ENCODE peak calls at places on chromosomes 2 and 18, in eight cellular contexts. A is right lobe of liver, M is astrocyte, Y is adrenal gland, G is mammary epithelial cell, R is psoas muscle, E is heart left ventricle, O is tibial nerve. D is an unnamed sample. For H3K36me3, the result is how much of the 10 kb centered on the place peaks cover.

GRCh38 chr2:26727641-26728561 is 35.4 kb downstream of the KCNK3 start:
- DNase-seq in O (no peak), E (no peak), R (peak), Y (no peak), A (no peak), G (no peak), M (no peak), D (peak)

GRCh38 chr18:49548266-49548665 is 13.6 kb upstream of the LIPG start:
- DNase-seq in A (no peak), Y (no peak), G (no peak), M (peak), R (no peak), O (no peak), E (no peak), D (no peak)

GRCh38 chr18:53131001-53131400 is 791.0 kb downstream of the DCC start:
- DNase-seq in A (no peak), Y (no peak), O (no peak), G (no peak), E (no peak), R (no peak), M (no peak), D (no peak)

GRCh38 chr2:11299439-11299838 is 45.0 kb downstream of the ROCK2 start:
- DNase-seq in M (no peak), O (no peak), E (no peak), G (no peak), R (no peak), Y (no peak), A (no peak), D (no peak)

GRCh38 chr2:5540856-5541255 is 151.3 kb upstream of the SOX11 start:
- DNase-seq in O (no peak), Y (no peak), G (no peak), M (no peak), R (no peak), A (no peak), E (no peak), D (no peak)

GRCh38 chr2:108320326-108320932 is 31.7 kb downstream of the SULT1C2 start:
- DNase-seq in A (no peak), M (no peak), G (no peak), E (no peak), Y (no peak), O (no peak), R (no peak), D (no peak)

GRCh38 chr2:230176996-230177395 is 42.8 kb downstream of the SP110 start:
- DNase-seq in O (no peak), R (no peak), Y (no peak), M (no peak), A (no peak), G (no peak), E (no peak), D (no peak)

GRCh38 chr2:215361211-215361875 is 49.5 kb downstream of the ATIC start:
- DNase-seq in E (no peak), R (no peak), M (no peak), O (no peak), A (no peak), G (no peak), Y (no peak), D (no peak)

GRCh38 chr2:199850718-199851498 is at the start of gene FTCDNL1:
- DNase-seq in R (peak), E (peak), O (peak), Y (peak), A (peak), G (peak), M (peak), D (peak)

GRCh38 chr2:197500503-197501179 is 462 bp downstream of the HSPE1 start:
- DNase-seq in A (no peak), R (no peak), M (peak), O (no peak), Y (no peak), E (no peak), G (peak), D (no peak)

GRCh38 chr2:241437148-241437547 is 71.2 kb downstream of the STK25 start:
- DNase-seq in A (no peak), M (no peak), G (no peak), R (no peak), O (no peak), E (no peak), Y (no peak), D (no peak)

GRCh38 chr18:22253676-22254075 is 84.3 kb downstream of the GATA6 start:
- DNase-seq in M (no peak), E (no peak), G (no peak), A (peak), R (no peak), Y (peak), O (no peak), D (no peak)

GRCh38 chr2:108614659-108615058 is 80.4 kb downstream of the LIMS1 start:
- DNase-seq in A (no peak), E (no peak), O (no peak), G (no peak), R (no peak), Y (no peak), M (no peak), D (no peak)

GRCh38 chr2:180621366-180621765 is 359.0 kb upstream of the UBE2E3 start:
- DNase-seq in M (no peak), A (no peak), O (no peak), Y (no peak), G (no peak), E (no peak), R (no peak), D (no peak)

GRCh38 chr18:34773961-34774754 is 64.1 kb downstream of the DTNA start:
- DNase-seq in E (peak), M (peak), G (peak), A (peak), R (peak), Y (peak), O (no peak), D (no peak)

GRCh38 chr18:79884296-79884962 is 67.0 kb downstream of the SLC66A2 start:
- DNase-seq in O (no peak), A (no peak), R (no peak), E (no peak), Y (no peak), M (no peak), G (no peak), D (no peak)

GRCh38 chr2:11576398-11576797 is 42.6 kb downstream of the GREB1 start:
- DNase-seq in M (no peak), Y (no peak), G (no peak), O (no peak), R (peak), E (no peak), A (no peak), D (no peak)

GRCh38 chr18:7616661-7617060 is 49.5 kb downstream of the PTPRM start:
- DNase-seq in O (no peak), G (no peak), E (peak), A (peak), R (no peak), Y (no peak), M (peak), D (no peak)

GRCh38 chr2:134869941-134870736 is 31.7 kb downstream of the ACMSD start:
- DNase-seq in A (peak), E (peak), Y (peak), G (no peak), R (no peak), O (no peak), M (peak), D (no peak)

GRCh38 chr2:8525582-8526402 is 156.1 kb upstream of the ID2 start:
- DNase-seq in E (peak), A (peak), O (peak), Y (peak), G (peak), M (peak), R (peak), D (no peak)

GRCh38 chr18:75624836-75625235 is 197.3 kb upstream of the SMIM21 start:
- DNase-seq in Y (no peak), G (no peak), M (peak), R (no peak), E (no peak), A (no peak), O (no peak), D (no peak)

GRCh38 chr2:178863856-178864620 is 56.8 kb upstream of the TTN start:
- DNase-seq in O (no peak), Y (peak), A (no peak), E (peak), M (peak), R (peak), G (no peak), D (no peak)

GRCh38 chr2:97742381-97742847 is 29.0 kb downstream of the ZAP70 start:
- DNase-seq in R (no peak), M (no peak), E (peak), Y (no peak), A (no peak), O (no peak), G (peak), D (no peak)

GRCh38 chr2:15363142-15363541 is 198.0 kb downstream of the NBAS start:
- DNase-seq in E (no peak), O (no peak), G (peak), R (no peak), Y (no peak), M (peak), A (no peak), D (no peak)

GRCh38 chr2:47293967-47294366 is 109.0 kb upstream of the MSH2 start:
- DNase-seq in E (no peak), A (no peak), G (no peak), R (no peak), O (no peak), M (no peak), Y (no peak), D (no peak)

GRCh38 chr2:157789161-157789720 is 86.9 kb downstream of the ACVR1 start:
- DNase-seq in E (no peak), M (no peak), R (no peak), A (no peak), G (no peak), Y (no peak), O (no peak), D (no peak)

GRCh38 chr2:86358982-86359381 is 21.6 kb upstream of the REEP1 start:
- DNase-seq in E (no peak), G (no peak), A (no peak), Y (no peak), R (no peak), M (no peak), O (no peak), D (no peak)

GRCh38 chr2:128817171-128817570 is 498.5 kb upstream of the HS6ST1 start:
- DNase-seq in R (no peak), A (no peak), G (no peak), E (no peak), Y (no peak), M (no peak), O (no peak), D (no peak)

GRCh38 chr18:66393463-66393862 is 210.4 kb downstream of the CDH19 start:
- DNase-seq in E (no peak), O (no peak), R (no peak), G (no peak), A (no peak), M (no peak), Y (no peak), D (no peak)

GRCh38 chr2:69933839-69934613 is 19.1 kb downstream of the MXD1 start:
- DNase-seq in M (peak), E (no peak), A (no peak), R (no peak), O (no peak), Y (peak), G (peak), D (no peak)
- H3K36me3 ChIP-seq in M (under half), E (under half), A (under half), R (half or more), O (under half), Y (under half), G (under half), D (under half)

GRCh38 chr2:160616149-160616548 is 122.5 kb upstream of the RBMS1 start:
- DNase-seq in G (no peak), E (no peak), R (no peak), O (no peak), M (no peak), Y (no peak), A (no peak), D (no peak)

GRCh38 chr2:160621748-160622147 is 128.1 kb upstream of the RBMS1 start:
- DNase-seq in Y (no peak), O (no peak), A (no peak), E (no peak), R (no peak), G (no peak), M (no peak), D (no peak)
- TF ChIP-seq CTCF in Y (no peak), O (no peak), A (no peak), E (no peak), R (no peak), G (no peak), M (no peak), D (no peak)

GRCh38 chr2:9877726-9878125 is 34.5 kb downstream of the TAF1B start:
- DNase-seq in R (no peak), O (no peak), M (no peak), Y (no peak), G (no peak), A (no peak), E (no peak), D (no peak)

GRCh38 chr2:9877026-9877425 is 33.8 kb downstream of the TAF1B start:
- DNase-seq in G (peak), A (no peak), M (no peak), O (no peak), R (no peak), E (no peak), Y (no peak), D (no peak)

GRCh38 chr2:9867876-9868275 is 24.6 kb downstream of the TAF1B start:
- DNase-seq in O (no peak), A (no peak), G (no peak), M (no peak), Y (no peak), E (no peak), R (no peak), D (no peak)

GRCh38 chr2:9873337-9873736 is 30.1 kb downstream of the TAF1B start:
- DNase-seq in A (no peak), E (no peak), R (no peak), G (no peak), M (no peak), Y (no peak), O (no peak), D (no peak)
- H3K36me3 ChIP-seq in A (under half), E (under half), R (half or more), G (under half), M (under half), Y (under half), O (half or more), D (under half)

GRCh38 chr2:203650860-203651613 is 55.4 kb upstream of the CD28 start:
- DNase-seq in R (no peak), O (peak), G (peak), A (no peak), M (peak), E (no peak), Y (peak), D (no peak)
- TF ChIP-seq CTCF in R (peak), O (peak), G (peak), A (peak), M (peak), E (peak), Y (peak), D (no peak)

DNA sequence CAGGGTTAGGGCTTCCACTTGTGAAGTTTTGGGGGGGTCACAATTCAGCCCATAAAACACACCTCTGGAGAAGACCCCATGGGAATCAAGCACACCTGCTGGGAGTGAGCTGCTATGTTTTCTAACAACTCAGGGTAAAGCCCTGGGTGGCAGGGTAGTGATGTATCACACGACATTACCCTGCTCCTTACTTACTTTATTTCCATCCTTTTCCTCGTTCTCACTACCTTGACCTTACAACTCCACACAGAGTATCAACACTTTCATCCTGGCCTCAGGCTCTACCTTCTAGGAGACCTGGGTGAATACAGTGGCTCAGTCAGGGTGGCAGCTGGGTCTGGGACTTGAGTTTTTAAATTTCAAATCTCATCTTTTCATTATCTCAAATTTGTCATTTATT is 290.3 kb downstream of the CYRIA start:
- DNase-seq in M (no peak), A (no peak), Y (no peak), E (no peak), R (no peak), G (no peak), O (no peak), D (no peak)
- H3K36me3 ChIP-seq in M (under half), A (under half), Y (under half), E (under half), R (under half), G (under half), O (under half), D (under half)

DNA sequence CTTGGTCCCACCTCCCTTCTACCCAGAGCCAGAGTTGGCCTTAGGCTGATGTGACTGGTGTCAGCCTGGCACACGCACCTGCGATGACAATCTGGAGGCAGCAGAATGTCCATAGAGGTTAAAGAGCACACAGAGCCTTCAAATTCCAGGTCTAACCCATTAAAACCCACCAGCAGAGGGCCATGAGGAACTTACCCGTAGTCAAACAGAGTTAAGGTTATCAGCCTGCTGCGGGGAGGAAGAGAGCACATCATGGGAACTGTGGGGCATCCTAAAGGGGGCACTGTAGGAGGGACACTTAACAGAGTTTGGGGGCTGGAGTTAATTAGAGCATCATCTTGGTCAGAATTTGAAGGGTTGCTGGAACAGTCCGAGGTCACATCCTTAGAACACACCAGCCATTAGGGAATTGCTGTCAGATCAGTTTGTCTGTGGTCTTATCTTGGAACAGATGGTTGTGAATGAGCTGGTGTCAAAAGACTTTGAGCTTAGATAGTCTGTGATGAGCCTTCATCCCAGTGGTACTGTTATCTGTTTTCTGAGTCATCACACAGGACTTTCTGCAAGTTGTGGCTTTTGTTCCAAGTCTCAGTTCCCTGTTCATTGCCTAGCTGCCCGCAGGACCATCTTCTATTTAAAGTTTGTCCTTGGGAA is 248.6 kb downstream of the LOXHD1 start:
- DNase-seq in A (no peak), M (peak), Y (no peak), E (no peak), O (no peak), G (no peak), R (no peak), D (no peak)
- TF ChIP-seq CTCF in A (peak), M (no peak), Y (no peak), E (no peak), O (no peak), G (no peak), R (no peak), D (no peak)

GRCh38 chr18:12313530-12314245 is 5.6 kb downstream of the TUBB6 start:
- DNase-seq in O (no peak), A (no peak), G (no peak), E (no peak), R (no peak), M (no peak), Y (no peak), D (no peak)
- H3K36me3 ChIP-seq in O (half or more), A (under half), G (half or more), E (under half), R (under half), M (half or more), Y (under half), D (under half)

D was measured in CD8-positive, alpha-beta T cell.